ENCODE peak calls at places on chromosomes 4 and X, in four cellular contexts. R, T, V and Z are unnamed samples.

GRCh38 chr4:180828455-180829018 is 1414.7 kb upstream of the TENM3 start:
- DNase-seq in R (peak; percentile 53), T (no peak), V (peak; percentile 23), Z (no peak)

GRCh38 chrX:110282922-110283321 is 35.0 kb downstream of the AMMECR1 start:
- DNase-seq in R (no peak), T (no peak), V (no peak), Z (no peak)

GRCh38 chrX:14916017-14916674 is 42.9 kb downstream of the MOSPD2 start:
- DNase-seq in R (no peak), T (no peak), V (no peak), Z (no peak)

GRCh38 chr4:83234902-83235644 is 49.5 kb downstream of the COQ2 start:
- DNase-seq in R (peak; percentile 34), T (no peak), V (no peak), Z (no peak)

GRCh38 chrX:114619874-114620273 is 36.0 kb downstream of the HTR2C start:
- DNase-seq in R (peak; percentile 1), T (no peak), V (peak; percentile 1), Z (no peak)

GRCh38 chr4:140031706-140032105 is 122.3 kb downstream of the MAML3 start:
- DNase-seq in R (no peak), T (no peak), V (no peak), Z (no peak)

GRCh38 chrX:63652086-63652775 is 132.8 kb downstream of the ARHGEF9 start:
- DNase-seq in R (no peak), T (no peak), V (no peak), Z (no peak)

GRCh38 chr4:11606078-11606477 is 177.4 kb upstream of the HS3ST1 start:
- DNase-seq in R (no peak), T (no peak), V (no peak), Z (no peak)

GRCh38 chr4:77994194-77994721 is 62.9 kb upstream of the FRAS1 start:
- DNase-seq in R (peak; percentile 35), T (peak; percentile 28), V (peak; percentile 36), Z (peak; percentile 20)

GRCh38 chr4:97150966-97151365 is 992.3 kb downstream of the STPG2 start:
- DNase-seq in R (no peak), T (no peak), V (no peak), Z (no peak)

GRCh38 chr4:115234405-115235093 is 121.1 kb upstream of the NDST4 start:
- DNase-seq in R (peak; percentile 58), T (no peak), V (no peak), Z (no peak)

GRCh38 chrX:47218920-47219815 is 687 bp downstream of the CDK16 start:
- DNase-seq in R (peak; percentile 50), T (peak; percentile 39), V (peak; percentile 31), Z (peak; percentile 59)

GRCh38 chr4:3341760-3342159 is 48.9 kb downstream of the RGS12 start:
- DNase-seq in R (no peak), T (no peak), V (no peak), Z (no peak)

GRCh38 chrX:2589186-2590020 is 88.6 kb upstream of the DHRSX start:
- DNase-seq in R (no peak), T (no peak), V (no peak), Z (no peak)

GRCh38 chr4:17024430-17024829 is 126.0 kb upstream of the LDB2 start:
- DNase-seq in R (no peak), T (no peak), V (no peak), Z (no peak)

GRCh38 chr4:108054025-108054424 is 64.3 kb downstream of the HADH start:
- DNase-seq in R (no peak), T (no peak), V (no peak), Z (no peak)

GRCh38 chr4:26503844-26504243 is 13.6 kb upstream of the CCKAR start:
- DNase-seq in R (no peak), T (no peak), V (no peak), Z (no peak)

GRCh38 chr4:117239434-117239833 is 154.1 kb upstream of the TRAM1L1 start:
- DNase-seq in R (no peak), T (no peak), V (no peak), Z (no peak)

GRCh38 chr4:38728651-38729141 is 54.1 kb downstream of the TLR10 start:
- DNase-seq in R (no peak), T (peak; percentile 52), V (no peak), Z (no peak)
- TF ChIP-seq CTCF in R (no peak), T (peak; percentile 35), V (no peak), Z (peak; percentile 25)

DNA sequence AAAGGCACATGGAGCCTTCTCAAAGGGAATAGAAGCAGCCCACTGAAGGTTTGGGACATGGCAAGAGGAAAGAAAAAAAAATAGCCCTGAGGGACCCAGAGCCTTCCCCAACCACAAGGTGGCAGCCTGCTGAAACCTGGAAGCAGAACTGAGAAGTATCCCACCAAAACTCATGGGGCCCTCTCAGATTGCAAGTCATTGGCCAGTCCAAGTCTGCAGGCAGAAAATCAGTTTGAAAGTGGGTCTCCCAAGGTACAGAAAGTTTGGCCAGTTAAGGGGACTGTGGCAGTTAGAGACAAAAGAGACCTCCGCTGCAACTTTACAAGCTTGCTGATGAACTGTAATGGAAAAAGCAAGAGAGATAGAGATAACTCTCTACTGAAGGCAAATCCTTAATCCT is 155.8 kb downstream of the ANTXR2 start:
- DNase-seq in R (peak; percentile 72), T (no peak), V (peak; percentile 40), Z (no peak)
- TF ChIP-seq CTCF in R (peak; percentile 74), T (peak; percentile 25), V (peak; percentile 46), Z (peak; percentile 55)

DNA sequence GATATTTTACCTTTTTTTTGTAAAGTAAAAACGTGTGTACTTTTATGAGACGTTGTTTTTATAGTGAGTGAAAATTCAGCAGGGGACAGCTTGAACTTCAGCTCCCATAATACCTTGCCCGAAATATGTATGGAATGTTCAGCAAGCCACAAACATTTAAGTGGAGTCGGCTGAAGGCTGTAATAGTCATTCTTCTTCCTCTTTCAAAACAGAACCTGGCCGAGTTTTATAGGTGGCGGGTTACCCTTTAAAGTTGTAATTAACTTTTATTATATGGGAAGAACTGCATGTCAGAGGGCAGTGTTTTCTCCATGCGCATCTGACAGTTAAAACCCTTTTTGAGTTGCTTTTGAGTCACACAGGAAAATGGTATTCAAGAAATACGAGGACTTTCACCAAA is 50.7 kb downstream of the CLDN34 start:
- DNase-seq in R (no peak), T (no peak), V (no peak), Z (no peak)
- TF ChIP-seq CTCF in R (no peak), T (no peak), V (no peak), Z (no peak)

GRCh38 chrX:153744210-153745066 is 19.6 kb upstream of the PLXNB3 start:
- DNase-seq in R (no peak), T (peak; percentile 22), V (no peak), Z (no peak)
- TF ChIP-seq CTCF in R (peak; percentile 11), T (no peak), V (no peak), Z (peak; percentile 44)

DNA sequence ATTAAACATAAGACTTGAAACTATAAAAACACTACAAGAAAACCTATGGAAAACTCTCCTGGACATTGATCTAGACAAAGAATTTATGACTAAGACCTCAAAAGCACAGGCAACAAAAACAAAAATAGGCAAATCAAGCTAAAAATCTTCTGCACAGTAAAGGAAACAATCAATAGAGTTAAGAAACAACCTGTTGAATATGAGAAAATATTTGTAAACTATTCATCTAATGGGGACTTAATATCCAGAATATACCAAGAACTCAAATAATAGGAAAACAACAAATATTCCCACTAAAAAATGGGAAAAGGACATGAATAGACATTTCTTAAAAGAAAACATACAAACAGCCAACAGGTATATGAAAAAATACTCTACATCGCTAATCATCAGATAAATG is 100.4 kb upstream of the PLAC1 start:
- DNase-seq in R (no peak), T (no peak), V (no peak), Z (no peak)
- TF ChIP-seq CTCF in R (no peak), T (no peak), V (no peak), Z (no peak)

GRCh38 chr4:52670739-52671138 is 11.6 kb upstream of the USP46 start:
- DNase-seq in R (no peak), T (no peak), V (no peak), Z (no peak)
- TF ChIP-seq CTCF in R (no peak), T (no peak), V (no peak), Z (no peak)